ENCODE peak calls at places on chromosomes 6 and 20, in five cellular contexts. G, L, B, I and S are unnamed samples.

GRCh38 chr6:78836610-78837009 is 30.7 kb upstream of the IRAK1BP1 start:
- DNase-seq in G (no peak), L (no peak), B (no peak), I (no peak), S (no peak)

GRCh38 chr20:64254571-64255360 is 782 bp upstream of the PCMTD2 start:
- DNase-seq in G (no peak), L (no peak), B (no peak), I (no peak), S (no peak)

GRCh38 chr6:113351183-113351834 is 505.8 kb upstream of the MARCKS start:
- DNase-seq in G (no peak), L (peak; percentile 49), B (no peak), I (no peak), S (no peak)

GRCh38 chr20:64083380-64084208 is 604 bp downstream of the LKAAEAR1 start:
- DNase-seq in G (peak; percentile 56), L (peak; percentile 70), B (peak; percentile 79), I (no peak), S (peak; percentile 92)

GRCh38 chr6:155123520-155123919 is 128.4 kb downstream of the TIAM2 start:
- DNase-seq in G (no peak), L (no peak), B (no peak), I (no peak), S (no peak)

GRCh38 chr6:149166324-149166723 is 151.2 kb upstream of the TAB2 start:
- DNase-seq in G (no peak), L (no peak), B (no peak), I (no peak), S (no peak)

GRCh38 chr6:158032354-158032733 is 50.7 kb downstream of the SYNJ2 start:
- DNase-seq in G (no peak), L (no peak), B (no peak), I (no peak), S (no peak)

GRCh38 chr20:60213126-60213893 is 255.1 kb downstream of the CDH26 start:
- DNase-seq in G (no peak), L (no peak), B (no peak), I (no peak), S (peak; percentile 70)

GRCh38 chr20:34705383-34706021 is 1.4 kb downstream of the TP53INP2 start:
- DNase-seq in G (no peak), L (peak; percentile 63), B (no peak), I (no peak), S (no peak)